ENCODE peak calls at places on chromosome 21, in five cellular contexts. M is stomach, S is AG04450, N is left lung, B is small intestine. I is an unnamed sample.

GRCh38 chr21:39048574-39048973 is 134.7 kb downstream of the PSMG1 start:
- DNase-seq in N (no peak), B (no peak), S (no peak), M (no peak), I (no peak)

GRCh38 chr21:31370893-31371652 is 27.0 kb upstream of the TIAM1 start:
- DNase-seq in S (no peak), B (no peak), N (no peak), M (no peak), I (no peak)

GRCh38 chr21:46498335-46499050 is 39.8 kb downstream of the DIP2A start:
- DNase-seq in N (no peak), M (no peak), B (no peak), S (no peak), I (no peak)

GRCh38 chr21:19870682-19871081 is 1127.5 kb upstream of the NCAM2 start:
- DNase-seq in M (no peak), S (no peak), B (no peak), N (no peak), I (no peak)

GRCh38 chr21:31895069-31895851 is 22.4 kb downstream of the HUNK start:
- DNase-seq in B (no peak), N (no peak), S (no peak), M (no peak), I (no peak)

GRCh38 chr21:38388219-38388618 is 110.1 kb downstream of the ERG start:
- DNase-seq in N (no peak), B (no peak), M (no peak), S (no peak), I (no peak)

GRCh38 chr21:38972078-38972477 is 166.3 kb downstream of the ETS2 start:
- DNase-seq in N (no peak), S (no peak), B (no peak), M (no peak), I (no peak)

GRCh38 chr21:39377444-39378050 is 28.7 kb upstream of the HMGN1 start:
- DNase-seq in S (no peak), N (no peak), M (no peak), B (no peak), I (no peak)

GRCh38 chr21:15160136-15160535 is 95.3 kb upstream of the NRIP1 start:
- DNase-seq in N (no peak), M (no peak), S (no peak), B (no peak), I (no peak)

GRCh38 chr21:32335601-32336575 is 37.2 kb downstream of the MRAP start:
- DNase-seq in S (no peak), B (no peak), M (no peak), N (no peak), I (no peak)

GRCh38 chr21:22965455-22966125 is 1967.4 kb downstream of the NCAM2 start:
- DNase-seq in B (no peak), M (no peak), N (no peak), S (no peak), I (no peak)

GRCh38 chr21:46596201-46596600 is 8.7 kb downstream of the S100B start:
- DNase-seq in N (no peak), M (no peak), B (no peak), S (no peak), I (no peak)

GRCh38 chr21:14403681-14404318 is 20.9 kb upstream of the HSPA13 start:
- DNase-seq in M (no peak), S (no peak), B (peak; percentile 33), N (no peak), I (no peak)

GRCh38 chr21:22657786-22658185 is 1659.6 kb downstream of the NCAM2 start:
- DNase-seq in N (no peak), B (no peak), M (no peak), S (no peak), I (no peak)

GRCh38 chr21:25891596-25891995 is 156.8 kb downstream of the GABPA start:
- DNase-seq in B (no peak), M (no peak), S (no peak), N (no peak), I (no peak)

GRCh38 chr21:32414579-32415358 is 2.3 kb downstream of the EVA1C start:
- DNase-seq in B (no peak), N (no peak), M (no peak), S (no peak), I (no peak)

GRCh38 chr21:20570824-20571232 is 427.4 kb upstream of the NCAM2 start:
- DNase-seq in B (no peak), M (no peak), N (no peak), S (no peak), I (no peak)

GRCh38 chr21:26801524-26801923 is 43.7 kb downstream of the ADAMTS1 start:
- DNase-seq in N (no peak), S (peak; percentile 84), M (no peak), B (no peak), I (no peak)

GRCh38 chr21:22575165-22575584 is 1577.0 kb downstream of the NCAM2 start:
- DNase-seq in S (no peak), M (no peak), N (no peak), B (no peak), I (no peak)

GRCh38 chr21:16912075-16912474 is 600.8 kb upstream of the CXADR start:
- DNase-seq in N (no peak), B (no peak), M (no peak), S (no peak), I (no peak)

GRCh38 chr21:14215971-14216621 is at the start of gene RBM11:
- DNase-seq in M (peak; percentile 81), N (peak; percentile 67), B (peak; percentile 70), S (no peak), I (peak; percentile 90)

GRCh38 chr21:39209334-39209688 is 26.1 kb upstream of the PSMG1 start:
- DNase-seq in N (no peak), M (no peak), S (no peak), B (no peak), I (no peak)

GRCh38 chr21:38806153-38806941 is 618 bp downstream of the ETS2 start:
- DNase-seq in B (no peak), M (no peak), N (peak; percentile 46), S (no peak), I (peak; percentile 80)

GRCh38 chr21:29661672-29662442 is 277.9 kb downstream of the GRIK1 start:
- DNase-seq in M (no peak), B (no peak), N (no peak), S (no peak), I (no peak)

GRCh38 chr21:25362375-25363267 is 244.7 kb downstream of the MRPL39 start:
- DNase-seq in N (no peak), S (no peak), B (no peak), M (no peak), I (no peak)

GRCh38 chr21:17900990-17901385 is 81.8 kb upstream of the C21orf91 start:
- DNase-seq in S (no peak), B (no peak), M (no peak), N (no peak), I (no peak)

GRCh38 chr21:31161157-31161556 is 122.9 kb upstream of the KRTAP19-8 start:
- DNase-seq in M (no peak), N (no peak), B (no peak), S (no peak), I (no peak)

GRCh38 chr21:17925900-17926299 is 106.7 kb upstream of the C21orf91 start:
- DNase-seq in B (no peak), N (no peak), M (no peak), S (no peak), I (no peak)

GRCh38 chr21:32015740-32016139 is 142.9 kb downstream of the HUNK start:
- DNase-seq in M (no peak), S (no peak), N (no peak), B (no peak), I (no peak)

GRCh38 chr21:46570119-46570518 is 34.8 kb downstream of the S100B start:
- DNase-seq in N (no peak), S (no peak), M (no peak), B (no peak), I (no peak)

GRCh38 chr21:46118305-46118870 is 20.5 kb downstream of the COL6A2 start:
- DNase-seq in N (peak; percentile 17), M (no peak), S (no peak), B (no peak), I (peak; percentile 52)

GRCh38 chr21:26776320-26777021 is 68.7 kb downstream of the ADAMTS1 start:
- DNase-seq in S (no peak), M (no peak), N (no peak), B (no peak), I (no peak)

GRCh38 chr21:39612233-39613028 is at the start of gene B3GALT5:
- DNase-seq in M (no peak), N (no peak), B (no peak), S (no peak), I (no peak)

GRCh38 chr21:32463367-32463766 is 50.9 kb downstream of the EVA1C start:
- DNase-seq in N (no peak), M (no peak), S (no peak), B (no peak), I (no peak)

GRCh38 chr21:29499734-29500343 is 201.1 kb downstream of the BACH1 start:
- DNase-seq in N (no peak), M (no peak), S (no peak), B (no peak), I (no peak)

GRCh38 chr21:22961248-22961647 is 1963.0 kb downstream of the NCAM2 start:
- DNase-seq in S (no peak), N (no peak), B (no peak), M (no peak), I (no peak)

GRCh38 chr21:16117331-16117730 is 387.5 kb downstream of the USP25 start:
- DNase-seq in N (no peak), B (no peak), S (no peak), M (no peak), I (no peak)

GRCh38 chr21:28252923-28253322 is 739.8 kb downstream of the LTN1 start:
- DNase-seq in N (no peak), B (no peak), M (no peak), S (no peak), I (no peak)
- H3K27ac ChIP-seq in N (no peak overlapping the region), B (no peak overlapping the region), M (no peak overlapping the region), S (no peak overlapping the region), I (no peak overlapping the region)

GRCh38 chr21:33647560-33647959 is 5.3 kb downstream of the ITSN1 start:
- DNase-seq in S (no peak), B (no peak), M (no peak), N (no peak), I (no peak)
- H3K27ac ChIP-seq in S (no peak overlapping the region), B (no peak overlapping the region), M (no peak overlapping the region), N (no peak overlapping the region), I (no peak overlapping the region)

DNA sequence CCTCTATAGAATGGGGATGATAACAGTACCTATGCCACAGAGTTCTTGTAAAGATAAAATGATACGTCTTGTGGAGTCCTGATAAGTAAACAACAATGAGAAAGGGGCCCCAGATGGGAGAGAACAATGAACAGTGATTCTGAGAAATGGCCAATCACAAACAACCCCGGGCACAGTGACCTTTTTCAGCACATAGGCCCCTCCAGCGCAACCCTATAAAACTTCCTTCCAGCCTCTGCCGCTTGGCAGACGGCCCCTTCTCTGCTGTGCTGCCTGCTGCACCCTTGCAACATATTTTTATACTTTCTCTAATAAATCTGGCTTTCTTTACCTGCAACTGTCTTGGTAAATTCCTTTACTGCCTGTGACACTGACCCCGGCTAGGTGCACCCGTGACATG is 8.9 kb downstream of the RCAN1 start:
- DNase-seq in N (no peak), B (no peak), S (no peak), M (no peak), I (no peak)
- H3K27ac ChIP-seq in N (no peak overlapping the region), B (no peak overlapping the region), S (no peak overlapping the region), M (no peak overlapping the region), I (no peak overlapping the region)

DNA sequence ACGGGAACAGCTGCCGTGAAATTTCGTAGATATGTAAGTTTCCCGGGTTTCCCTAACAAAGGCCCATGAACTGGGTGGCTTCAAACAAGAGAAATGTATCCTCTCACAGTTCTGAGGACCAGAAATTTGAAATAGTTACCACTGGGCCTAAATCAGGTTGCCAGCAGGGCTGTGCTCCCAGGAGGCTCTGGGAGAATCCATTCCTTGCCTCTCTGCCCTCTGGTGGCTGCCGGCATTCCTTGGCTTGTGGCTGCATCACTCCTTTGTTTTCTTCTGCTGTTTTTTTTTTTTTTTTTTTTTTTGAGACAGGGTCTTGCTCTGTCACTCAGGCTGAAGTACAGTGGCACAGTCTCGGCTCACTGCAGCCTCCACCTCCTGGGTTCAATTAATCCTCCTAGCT is 23.7 kb downstream of the UMODL1 start:
- DNase-seq in S (no peak), M (no peak), B (no peak), N (no peak), I (no peak)
- H3K27ac ChIP-seq in S (no peak overlapping the region), M (no peak overlapping the region), B (no peak overlapping the region), N (no peak overlapping the region), I (no peak overlapping the region)

I was measured in upper lobe of right lung.